ENCODE peak calls at places on chromosome 13, in nine cellular contexts. L is AG04449, P is breast epithelium, W is IMR-90, F is lower leg skin, T is brain microvascular endothelial cell, A is uterus, X is lung, U is transverse colon. K is an unnamed sample.
A peak's percentile ranks its signal among the peaks of the same experiment; 100 is the strongest.

GRCh38 chr13:73300718-73301425 is 242.1 kb downstream of the KLF5 start:
- DNase-seq in L (no peak), P (no peak), W (no peak), F (no peak), T (no peak), A (no peak), X (no peak), U (no peak), K (no peak)

GRCh38 chr13:92537485-92537884 is 689.1 kb upstream of the GPC6 start:
- DNase-seq in L (no peak), P (no peak), W (no peak), F (no peak), T (peak; percentile 1), A (no peak), X (no peak), U (no peak), K (peak; percentile 68)

GRCh38 chr13:73334459-73334858 is 275.7 kb downstream of the KLF5 start:
- DNase-seq in L (no peak), P (no peak), W (no peak), F (no peak), T (no peak), A (no peak), X (no peak), U (no peak), K (no peak)

GRCh38 chr13:44140146-44140545 is 233.5 kb upstream of the SERP2 start:
- DNase-seq in L (no peak), P (no peak), W (no peak), F (no peak), T (no peak), A (no peak), X (no peak), U (peak; percentile 62), K (no peak)

GRCh38 chr13:40130871-40131636 is 475.6 kb downstream of the COG6 start:
- DNase-seq in L (no peak), P (no peak), W (no peak), F (no peak), T (peak; percentile 88), A (no peak), X (no peak), U (peak; percentile 21), K (peak; percentile 87)

GRCh38 chr13:43298799-43299198 is 275.4 kb downstream of the DNAJC15 start:
- DNase-seq in L (no peak), P (no peak), W (no peak), F (no peak), T (no peak), A (no peak), X (no peak), U (no peak), K (no peak)

GRCh38 chr13:71242191-71242590 is 624.8 kb downstream of the DACH1 start:
- DNase-seq in L (no peak), P (no peak), W (no peak), F (no peak), T (no peak), A (no peak), X (no peak), U (no peak), K (no peak)

GRCh38 chr13:32086791-32087441 is 55.3 kb downstream of the FRY start:
- DNase-seq in L (no peak), P (no peak), W (no peak), F (no peak), T (no peak), A (peak; percentile 31), X (no peak), U (no peak), K (no peak)

GRCh38 chr13:103386341-103386740 is 320.1 kb upstream of the SLC10A2 start:
- DNase-seq in L (no peak), P (no peak), W (no peak), F (no peak), T (peak; percentile 88), A (no peak), X (no peak), U (no peak), K (peak; percentile 80)

GRCh38 chr13:42735011-42735410 is 46.4 kb upstream of the FAM216B start:
- DNase-seq in L (no peak), P (no peak), W (peak; percentile 30), F (no peak), T (no peak), A (no peak), X (no peak), U (no peak), K (no peak)

GRCh38 chr13:96934889-96935490 is 59.3 kb downstream of the OXGR1 start:
- DNase-seq in L (no peak), P (no peak), W (no peak), F (no peak), T (no peak), A (no peak), X (no peak), U (no peak), K (no peak)

GRCh38 chr13:44273991-44274810 is 99.4 kb upstream of the SERP2 start:
- DNase-seq in L (no peak), P (no peak), W (peak; percentile 77), F (peak; percentile 66), T (no peak), A (no peak), X (no peak), U (no peak), K (peak; percentile 65)

GRCh38 chr13:83327091-83327490 is 555.2 kb downstream of the SLITRK1 start:
- DNase-seq in L (no peak), P (no peak), W (no peak), F (no peak), T (no peak), A (no peak), X (no peak), U (no peak), K (no peak)

GRCh38 chr13:46492946-46493345 is 60.0 kb upstream of the LRCH1 start:
- DNase-seq in L (no peak), P (no peak), W (peak; percentile 48), F (no peak), T (peak; percentile 31), A (no peak), X (no peak), U (no peak), K (peak; percentile 71)

GRCh38 chr13:43411741-43412140 is 375.0 kb downstream of the ENOX1 start:
- DNase-seq in L (no peak), P (no peak), W (peak; percentile 23), F (no peak), T (no peak), A (peak; percentile 47), X (no peak), U (peak; percentile 19), K (no peak)

GRCh38 chr13:36921902-36922301 is 1.9 kb upstream of the SMAD9 start:
- DNase-seq in L (no peak), P (no peak), W (no peak), F (no peak), T (no peak), A (no peak), X (no peak), U (no peak), K (no peak)

GRCh38 chr13:99178636-99179035 is 22.0 kb upstream of the UBAC2 start:
- DNase-seq in L (no peak), P (no peak), W (no peak), F (no peak), T (no peak), A (no peak), X (no peak), U (no peak), K (peak; percentile 13)

GRCh38 chr13:84393981-84394625 is 511.8 kb upstream of the SLITRK1 start:
- DNase-seq in L (no peak), P (no peak), W (no peak), F (no peak), T (no peak), A (no peak), X (no peak), U (no peak), K (no peak)

GRCh38 chr13:95957331-95957730 is 95.9 kb downstream of the UGGT2 start:
- DNase-seq in L (no peak), P (no peak), W (no peak), F (no peak), T (no peak), A (no peak), X (no peak), U (no peak), K (no peak)

GRCh38 chr13:65461590-65461989 is 1768.5 kb downstream of the PCDH9 start:
- DNase-seq in L (no peak), P (no peak), W (peak; percentile 83), F (no peak), T (peak; percentile 45), A (no peak), X (no peak), U (no peak), K (peak; percentile 96)

GRCh38 chr13:36098080-36098479 is 33.1 kb downstream of the DCLK1 start:
- DNase-seq in L (no peak), P (no peak), W (no peak), F (no peak), T (no peak), A (no peak), X (no peak), U (no peak), K (no peak)

GRCh38 chr13:42363941-42364612 is 92.1 kb downstream of the AKAP11 start:
- DNase-seq in L (no peak), P (no peak), W (peak; percentile 17), F (no peak), T (peak; percentile 61), A (no peak), X (no peak), U (no peak), K (peak; percentile 71)

GRCh38 chr13:44790289-44790688 is 199.0 kb downstream of the NUFIP1 start:
- DNase-seq in L (no peak), P (no peak), W (no peak), F (peak; percentile 50), T (no peak), A (no peak), X (no peak), U (no peak), K (no peak)

GRCh38 chr13:20159646-20160345 is 1.1 kb downstream of the GJA3 start:
- DNase-seq in L (no peak), P (no peak), W (peak; percentile 64), F (no peak), T (no peak), A (no peak), X (no peak), U (no peak), K (peak; percentile 23)
- H3K4me3 ChIP-seq in L (peak overlapping the region; percentile 3), P (no peak overlapping the region), W (peak overlapping the region; percentile 68), F (no peak overlapping the region), T (peak overlapping the region; percentile 48), A (no peak overlapping the region), X (no peak overlapping the region), U (no peak overlapping the region), K (no peak overlapping the region)

GRCh38 chr13:49869514-49869913 is 66.6 kb downstream of the SPRYD7 start:
- DNase-seq in L (no peak), P (no peak), W (peak; percentile 36), F (no peak), T (peak; percentile 40), A (no peak), X (no peak), U (no peak), K (peak; percentile 72)
- TF ChIP-seq CTCF in L (peak; percentile 36), P (no peak), W (peak; percentile 38), F (no peak), T (peak; percentile 75), A (no peak), X (no peak), U (no peak), K (peak; percentile 78)

GRCh38 chr13:59893261-59893660 is 270.5 kb downstream of the DIAPH3 start:
- DNase-seq in L (no peak), P (no peak), W (no peak), F (no peak), T (no peak), A (no peak), X (no peak), U (no peak), K (no peak)
- H3K4me3 ChIP-seq in L (no peak overlapping the region), P (no peak overlapping the region), W (no peak overlapping the region), F (no peak overlapping the region), T (no peak overlapping the region), A (no peak overlapping the region), X (no peak overlapping the region), U (no peak overlapping the region), K (no peak overlapping the region)

GRCh38 chr13:108609353-108609752 is 20.1 kb upstream of the MYO16 start:
- DNase-seq in L (peak; percentile 0), P (no peak), W (peak; percentile 49), F (no peak), T (no peak), A (no peak), X (no peak), U (no peak), K (peak; percentile 81)
- TF ChIP-seq CTCF in L (peak; percentile 15), P (peak; percentile 15), W (peak; percentile 59), F (no peak), T (peak; percentile 65), A (no peak), X (no peak), U (no peak), K (peak; percentile 77)

K was measured in choroid plexus epithelial cell.